ENCODE peak calls at places on chromosomes 2 and 18, in nine cellular contexts. E, U, I, A, P, X, H, Z and N are unnamed samples.

GRCh38 chr2:113700186-113700841 is 56.1 kb downstream of the SLC35F5 start:
- DNase-seq in A (peak), Z (no peak), U (no peak), P (no peak), I (no peak), X (peak), E (no peak), H (no peak), N (no peak)

GRCh38 chr2:234753701-234754100 is 198.1 kb upstream of the SH3BP4 start:
- DNase-seq in A (no peak), X (no peak), P (no peak), H (no peak), Z (peak), U (peak), I (no peak), E (no peak), N (no peak)

GRCh38 chr2:218028189-218028495 is 25.3 kb upstream of the TNS1 start:
- DNase-seq in H (no peak), A (no peak), P (no peak), X (no peak), I (no peak), E (no peak), U (no peak), Z (no peak), N (no peak)

GRCh38 chr2:109457366-109457765 is 156.4 kb downstream of the SEPTIN10 start:
- DNase-seq in H (no peak), E (no peak), I (no peak), P (no peak), U (no peak), A (no peak), Z (no peak), X (no peak), N (no peak)

GRCh38 chr18:39297225-39297624 is 1731.6 kb upstream of the CELF4 start:
- DNase-seq in H (no peak), P (no peak), E (no peak), I (no peak), A (no peak), U (no peak), Z (no peak), X (no peak), N (no peak)

GRCh38 chr2:154771664-154772284 is 73.3 kb downstream of the KCNJ3 start:
- DNase-seq in I (no peak), E (no peak), P (no peak), H (no peak), Z (no peak), X (no peak), A (no peak), U (no peak), N (no peak)

GRCh38 chr18:2515908-2516625 is 55.2 kb downstream of the METTL4 start:
- DNase-seq in H (no peak), Z (peak), U (peak), X (peak), P (peak), A (no peak), I (no peak), E (no peak), N (no peak)

GRCh38 chr2:232322560-232323327 is 55.8 kb upstream of the ALPP start:
- DNase-seq in I (peak), X (no peak), E (no peak), H (no peak), U (no peak), Z (no peak), A (no peak), P (no peak), N (no peak)

GRCh38 chr2:25490220-25490619 is 148.5 kb upstream of the DNMT3A start:
- DNase-seq in E (no peak), I (no peak), X (no peak), P (no peak), H (no peak), Z (peak), A (no peak), U (no peak), N (no peak)

GRCh38 chr2:75870654-75871137 is 160.0 kb upstream of the GCFC2 start:
- DNase-seq in E (no peak), A (no peak), Z (no peak), U (no peak), H (no peak), P (no peak), I (no peak), X (no peak), N (peak)

GRCh38 chr2:112688086-112688880 is 32.5 kb upstream of the NT5DC4 start:
- DNase-seq in P (peak), Z (no peak), U (no peak), X (peak), I (peak), H (no peak), A (no peak), E (no peak), N (no peak)

GRCh38 chr2:74014813-74015212 is 30.1 kb downstream of the TET3 start:
- DNase-seq in P (no peak), E (no peak), H (no peak), A (no peak), I (no peak), U (no peak), Z (no peak), X (no peak), N (no peak)

GRCh38 chr18:28189400-28190239 is 12.7 kb upstream of the CDH2 start:
- DNase-seq in I (no peak), A (peak), H (no peak), E (no peak), U (peak), P (peak), Z (peak), X (peak), N (peak)

GRCh38 chr18:9419956-9420631 is 55.2 kb upstream of the RALBP1 start:
- DNase-seq in A (no peak), Z (no peak), E (no peak), X (no peak), I (no peak), H (no peak), U (peak), P (peak), N (no peak)

GRCh38 chr18:34809697-34810096 is 99.6 kb downstream of the DTNA start:
- DNase-seq in Z (peak), E (peak), X (peak), U (peak), P (peak), A (no peak), H (no peak), I (peak), N (peak)

GRCh38 chr18:5977022-5977421 is 81.7 kb upstream of the TMEM200C start:
- DNase-seq in H (no peak), P (no peak), I (no peak), A (no peak), E (no peak), U (no peak), Z (no peak), X (no peak), N (no peak)

GRCh38 chr2:188765522-188765921 is 208.7 kb upstream of the COL3A1 start:
- DNase-seq in U (peak), X (peak), I (no peak), A (no peak), Z (peak), E (no peak), H (no peak), P (peak), N (peak)

GRCh38 chr18:58554404-58554803 is 74.5 kb downstream of the ALPK2 start:
- DNase-seq in H (no peak), A (no peak), U (no peak), I (no peak), Z (no peak), P (no peak), E (no peak), X (no peak), N (no peak)

GRCh38 chr2:173658946-173659371 is 304.3 kb downstream of the CDCA7 start:
- DNase-seq in I (no peak), Z (peak), E (no peak), H (no peak), A (no peak), X (peak), U (peak), P (peak), N (no peak)

GRCh38 chr2:8549273-8549922 is 132.5 kb upstream of the ID2 start:
- DNase-seq in X (no peak), I (peak), E (no peak), A (no peak), U (no peak), Z (no peak), P (no peak), H (no peak), N (no peak)

GRCh38 chr2:208352644-208353567 is 53.7 kb upstream of the PTH2R start:
- DNase-seq in H (no peak), Z (no peak), A (no peak), E (no peak), P (no peak), U (no peak), I (no peak), X (no peak), N (no peak)
- H3K4me3 ChIP-seq in H (no peak), Z (no peak), A (no peak), E (no peak), P (no peak), U (no peak), I (no peak), X (no peak), N (no peak)

GRCh38 chr2:13522917-13523821 is 806.4 kb downstream of the TRIB2 start:
- DNase-seq in A (peak), X (no peak), P (no peak), U (peak), H (no peak), Z (no peak), I (no peak), E (peak), N (no peak)
- H3K4me3 ChIP-seq in A (peak), X (no peak), P (no peak), U (no peak), H (no peak), Z (no peak), I (no peak), E (no peak), N (no peak)

GRCh38 chr2:215885621-215886020 is 127.7 kb downstream of the MREG start:
- DNase-seq in X (no peak), U (no peak), I (no peak), H (no peak), P (no peak), E (no peak), A (no peak), Z (peak), N (no peak)
- H3K4me3 ChIP-seq in X (no peak), U (no peak), I (no peak), H (no peak), P (no peak), E (no peak), A (no peak), Z (no peak), N (no peak)

GRCh38 chr2:238380336-238380735 is 46.4 kb upstream of the ASB1 start:
- DNase-seq in I (no peak), U (no peak), X (no peak), Z (no peak), H (peak), E (no peak), A (no peak), P (no peak), N (no peak)

GRCh38 chr2:238380785-238381184 is 45.9 kb upstream of the ASB1 start:
- DNase-seq in H (no peak), A (no peak), P (peak), Z (peak), I (no peak), X (peak), U (peak), E (no peak), N (no peak)

GRCh38 chr2:238379096-238379810 is 47.5 kb upstream of the ASB1 start:
- DNase-seq in A (no peak), Z (peak), X (peak), H (peak), E (no peak), I (no peak), U (peak), P (peak), N (no peak)

GRCh38 chr2:238376884-238377391 is 49.8 kb upstream of the ASB1 start:
- DNase-seq in P (no peak), Z (no peak), U (no peak), A (no peak), I (no peak), E (no peak), H (no peak), X (no peak), N (no peak)

DNA sequence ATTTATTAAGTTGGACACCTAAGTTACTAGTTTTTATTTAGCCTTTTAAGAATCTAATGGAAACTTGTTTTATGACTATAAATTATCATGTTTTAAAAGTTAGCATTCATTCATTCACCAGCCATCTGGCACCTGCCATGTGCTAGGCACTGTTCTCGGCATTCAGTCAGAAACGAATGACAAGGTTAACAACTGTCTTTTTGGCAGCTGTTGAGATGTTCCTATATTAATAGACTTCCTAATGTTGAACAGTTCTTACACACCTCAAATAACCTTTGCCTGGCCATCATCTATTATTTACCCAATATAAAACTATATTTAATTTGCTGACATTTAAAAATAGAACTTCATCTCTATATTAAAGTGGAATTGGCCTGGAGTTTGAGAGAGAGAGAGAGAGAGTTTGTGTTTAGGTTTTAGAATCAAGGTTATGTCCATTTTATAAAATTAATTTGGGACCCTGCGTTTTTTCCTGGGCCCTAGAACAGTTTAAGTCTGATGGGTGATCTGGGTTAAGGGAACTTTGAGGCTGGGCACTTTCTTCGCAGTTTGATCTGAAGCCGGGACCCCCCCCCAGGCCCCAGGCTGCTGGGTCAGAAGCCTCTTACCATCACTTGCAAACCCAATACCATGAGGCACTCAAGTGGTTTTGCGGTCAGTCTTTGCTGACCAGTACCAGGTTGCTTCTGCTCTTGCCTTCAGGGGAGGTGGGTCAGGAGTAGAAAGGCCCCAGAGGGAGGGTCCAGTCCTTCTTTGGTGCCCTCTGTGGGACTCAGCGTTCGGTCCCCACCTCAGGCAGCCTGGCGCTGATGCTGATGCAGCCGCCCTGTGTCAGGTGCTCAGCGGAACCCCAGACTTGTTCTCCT is 48.3 kb upstream of the ASB1 start:
- DNase-seq in H (peak), I (no peak), E (no peak), U (no peak), Z (no peak), P (no peak), A (no peak), X (no peak), N (no peak)
- H3K4me3 ChIP-seq in H (no peak), I (no peak), E (no peak), U (no peak), Z (no peak), P (no peak), A (no peak), X (no peak), N (no peak)

DNA sequence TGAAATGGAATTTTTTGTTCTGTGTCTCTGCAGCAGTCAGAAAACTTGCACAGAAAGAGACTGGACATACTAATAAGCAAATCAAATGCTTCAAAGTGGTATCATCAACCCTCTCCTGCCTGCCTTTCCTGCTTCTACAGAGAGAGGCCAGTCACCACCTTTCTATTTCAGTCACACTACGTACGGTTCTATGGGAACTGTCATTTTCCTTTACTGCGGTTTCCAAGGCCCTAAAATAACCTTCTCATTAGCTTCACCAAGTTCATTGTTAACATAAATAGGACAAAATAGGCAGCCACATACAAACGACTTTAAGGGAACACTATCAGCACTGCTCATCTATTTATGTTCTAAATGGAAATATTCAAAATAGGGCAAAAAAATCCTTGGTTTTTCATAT is 86.6 kb downstream of the METTL8 start:
- DNase-seq in H (no peak), A (no peak), Z (peak), I (no peak), X (peak), E (no peak), P (no peak), U (no peak), N (no peak)
- H3K4me3 ChIP-seq in H (no peak), A (no peak), Z (no peak), I (no peak), X (no peak), E (no peak), P (no peak), U (no peak), N (no peak)

DNA sequence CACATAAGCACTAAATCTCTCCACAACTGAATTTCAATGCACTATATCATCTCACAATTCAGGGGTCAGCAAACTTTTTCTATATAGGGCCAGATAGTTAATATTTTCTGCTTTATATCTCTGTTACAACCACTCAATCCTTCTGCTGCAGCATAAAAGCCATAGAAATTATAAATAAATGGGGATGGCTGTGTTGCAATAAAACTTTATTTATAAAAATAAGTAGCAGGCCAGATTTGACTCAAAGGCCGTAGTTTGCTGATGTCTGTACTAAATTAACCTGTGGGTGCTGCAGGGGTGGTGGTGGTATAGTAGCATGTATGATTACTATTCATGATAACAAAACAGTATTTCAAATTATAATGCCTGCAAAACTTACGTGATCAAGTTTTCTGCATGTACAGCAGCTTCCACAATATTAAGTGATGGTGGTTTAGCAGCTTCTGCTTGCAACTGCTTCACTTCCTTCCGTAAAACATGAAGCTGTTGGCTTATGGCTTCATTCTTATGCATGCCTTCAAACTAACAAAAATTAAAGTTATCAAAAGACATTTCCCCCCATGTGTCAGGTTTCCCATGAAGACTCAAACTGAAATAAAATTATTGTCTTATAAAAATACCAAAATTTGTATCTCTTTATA is 64.1 kb downstream of the SIGLEC15 start:
- DNase-seq in A (no peak), U (no peak), I (no peak), H (no peak), E (no peak), P (no peak), Z (no peak), X (no peak), N (no peak)
- H3K4me3 ChIP-seq in A (no peak), U (no peak), I (no peak), H (no peak), E (no peak), P (no peak), Z (no peak), X (no peak), N (no peak)

GRCh38 chr2:237885931-237886701 is 26.7 kb downstream of the RAMP1 start:
- DNase-seq in X (peak), H (peak), A (no peak), E (peak), Z (peak), U (no peak), P (no peak), I (peak), N (no peak)
- H3K4me3 ChIP-seq in X (no peak), H (no peak), A (no peak), E (no peak), Z (no peak), U (no peak), P (no peak), I (no peak), N (no peak)

DNA sequence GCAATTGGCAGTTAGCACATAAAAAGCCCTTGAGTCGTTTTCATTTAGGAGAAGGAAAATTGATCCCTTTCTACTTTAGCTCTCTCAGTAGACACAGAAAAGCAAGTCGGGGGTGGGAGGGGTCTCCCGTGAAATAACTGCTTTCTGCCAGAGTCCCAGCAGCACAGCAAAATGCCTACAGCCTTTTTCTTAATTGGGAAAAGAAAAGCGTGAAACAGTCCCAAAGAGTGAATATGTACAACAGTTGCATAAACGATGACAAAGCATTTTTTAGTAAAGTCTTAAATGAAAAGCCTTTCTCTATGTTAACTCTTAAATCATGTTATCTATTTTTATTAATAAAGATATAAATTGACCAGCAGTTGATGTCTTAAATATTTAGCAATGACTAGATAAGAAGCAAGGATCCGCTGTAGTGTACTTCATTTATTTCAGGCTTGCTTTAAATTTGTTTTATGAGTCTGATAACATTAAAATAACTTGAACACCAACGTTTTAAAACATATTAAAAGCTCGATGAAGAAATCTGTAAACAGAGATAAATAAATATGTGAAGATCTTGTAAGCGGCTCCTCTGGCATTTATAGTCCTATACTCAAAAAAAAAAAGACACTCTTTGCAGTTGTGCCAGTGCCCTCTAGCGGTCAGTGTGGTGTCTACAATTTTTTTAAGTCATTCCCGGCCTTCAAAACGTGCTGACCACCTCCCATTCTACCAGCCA is 42.3 kb upstream of the ATIC start:
- DNase-seq in E (peak), H (no peak), P (peak), U (peak), I (peak), A (peak), Z (peak), X (peak), N (peak)
- H3K4me3 ChIP-seq in E (no peak), H (no peak), P (peak), U (peak), I (no peak), A (no peak), Z (no peak), X (no peak), N (no peak)

DNA sequence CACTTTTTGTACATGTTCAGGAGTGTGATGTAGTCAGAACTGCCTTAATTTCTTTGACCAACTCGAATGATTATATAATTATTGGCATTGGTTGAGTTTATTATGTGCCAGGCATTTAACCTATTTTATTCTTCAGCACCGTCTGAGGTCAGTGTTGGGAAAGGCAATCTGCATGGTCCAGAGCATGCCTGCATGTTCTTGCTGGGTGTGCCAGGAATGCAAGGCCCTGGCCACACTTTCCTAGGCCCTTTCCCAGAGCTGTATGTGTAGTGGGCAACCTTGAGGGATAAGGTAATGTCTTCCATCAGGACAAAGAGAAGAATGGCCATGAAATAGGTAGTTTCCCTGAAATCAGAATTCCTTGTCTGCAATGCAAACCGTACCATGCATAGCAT is 9.7 kb upstream of the SNRNP200 start:
- DNase-seq in H (no peak), Z (no peak), X (peak), A (no peak), U (no peak), P (no peak), E (no peak), I (no peak), N (no peak)
- H3K4me3 ChIP-seq in H (no peak), Z (no peak), X (no peak), A (no peak), U (no peak), P (no peak), E (no peak), I (no peak), N (no peak)